ENCODE peak calls at places on chromosomes 7 and 10, in six cellular contexts. H is amniotic stem cell; V is HS-27A; Z is stimulated activated CD8-positive, alpha-beta memory T cell treated with anti-CD3 and anti-CD28 coated beads, Interleukin-15, amount 100 ng/mL, for 48 hours; U is left ventricle myocardium superior; D is stimulated activated CD4-positive, alpha-beta T cell treated with anti-CD3 and anti-CD28 coated beads, Interleukin-1b, Interleukin-23, amount 100 ng/mL, for 48 hours. I is an unnamed sample.

GRCh38 chr7:138527746-138528223 is 67.7 kb downstream of the TRIM24 start:
- DNase-seq in U (no peak), Z (no peak), H (no peak), V (no peak), D (no peak), I (peak)

GRCh38 chr7:158351481-158351880 is 236.1 kb downstream of the PTPRN2 start:
- DNase-seq in U (no peak), D (no peak), H (no peak), Z (no peak), V (no peak), I (no peak)

GRCh38 chr7:149041350-149041749 is 13.0 kb upstream of the PDIA4 start:
- DNase-seq in H (no peak), V (no peak), U (no peak), Z (no peak), D (no peak), I (no peak)

GRCh38 chr7:129017264-129017663 is 37.6 kb downstream of the TNPO3 start:
- DNase-seq in Z (no peak), D (no peak), V (no peak), H (no peak), U (no peak), I (no peak)

GRCh38 chr10:43679509-43679908 is 30.8 kb upstream of the ZNF32 start:
- DNase-seq in D (no peak), Z (no peak), V (no peak), H (no peak), U (peak), I (no peak)

GRCh38 chr10:78913219-78914059 is 155.3 kb upstream of the ZMIZ1 start:
- DNase-seq in U (no peak), Z (no peak), D (no peak), V (no peak), H (no peak), I (peak)

GRCh38 chr10:6445671-6446278 is 134.3 kb downstream of the PRKCQ start:
- DNase-seq in U (peak), D (peak), V (no peak), Z (peak), H (peak), I (peak)

GRCh38 chr10:11162828-11163599 is 145.3 kb downstream of the CELF2 start:
- DNase-seq in D (peak), V (no peak), Z (peak), H (no peak), U (peak), I (no peak)

GRCh38 chr10:102492983-102493382 is 9.5 kb downstream of the ACTR1A start:
- DNase-seq in U (no peak), H (no peak), Z (no peak), V (no peak), D (no peak), I (no peak)

GRCh38 chr7:86926732-86927131 is 132.7 kb downstream of the ELAPOR2 start:
- DNase-seq in D (no peak), H (peak), Z (no peak), U (no peak), V (no peak), I (peak)

GRCh38 chr7:71155236-71155635 is 23.3 kb downstream of the GALNT17 start:
- DNase-seq in D (no peak), H (no peak), Z (no peak), V (no peak), U (no peak), I (no peak)

I was measured in ELF-1.